ENCODE peak calls at places on chromosome 15, in four cellular contexts. M is K562, I is GM12878, H is HepG2. X is an unnamed sample.

GRCh38 chr15:75237316-75237982 is 20.7 kb upstream of the GOLGA6C start:
- DNase-seq in H (no peak), M (no peak), I (no peak), X (peak; percentile 13)

GRCh38 chr15:33963831-33964664 is 4.2 kb upstream of the CHRM5 start:
- DNase-seq in M (peak; percentile 21), H (peak; percentile 5), I (no peak), X (no peak)

GRCh38 chr15:59685737-59686297 is 3.3 kb downstream of the BNIP2 start:
- DNase-seq in M (no peak), H (no peak), I (no peak), X (no peak)

GRCh38 chr15:57376695-57377477 is 581 bp downstream of the CGNL1 start:
- DNase-seq in I (no peak), H (peak; percentile 66), M (no peak), X (peak; percentile 58)

GRCh38 chr15:66841953-66842681 is 140.1 kb downstream of the SMAD6 start:
- DNase-seq in M (peak; percentile 67), H (peak; percentile 54), I (no peak), X (peak; percentile 67)

GRCh38 chr15:88939486-88939806 is 26.3 kb upstream of the MFGE8 start:
- DNase-seq in H (no peak), M (no peak), I (no peak), X (no peak)

GRCh38 chr15:45234562-45235235 is 17.3 kb upstream of the SLC28A2 start:
- DNase-seq in I (no peak), H (no peak), M (no peak), X (no peak)

GRCh38 chr15:49902791-49903481 is 216.1 kb downstream of the ATP8B4 start:
- DNase-seq in H (no peak), I (no peak), M (no peak), X (no peak)

GRCh38 chr15:78103406-78104118 is 11.2 kb downstream of the SH2D7 start:
- DNase-seq in M (no peak), I (peak; percentile 67), H (no peak), X (no peak)

GRCh38 chr15:99433026-99433756 is 132.6 kb upstream of the MEF2A start:
- DNase-seq in M (peak; percentile 37), I (no peak), H (no peak), X (no peak)

GRCh38 chr15:25652697-25653096 is 210.4 kb downstream of the ATP10A start:
- DNase-seq in H (no peak), I (no peak), M (no peak), X (no peak)

GRCh38 chr15:52464040-52464439 is 64.6 kb downstream of the MYO5A start:
- DNase-seq in M (no peak), H (no peak), I (no peak), X (no peak)

GRCh38 chr15:42348083-42348482 is 11.2 kb upstream of the CAPN3 start:
- DNase-seq in I (no peak), H (no peak), M (no peak), X (no peak)

GRCh38 chr15:65304393-65305143 is at the start of gene RNU5B-1:
- DNase-seq in M (peak; percentile 84), I (peak; percentile 96), H (peak; percentile 93), X (peak; percentile 64)

GRCh38 chr15:27043770-27044169 is 72.8 kb downstream of the GABRG3 start:
- DNase-seq in M (no peak), H (no peak), I (no peak), X (no peak)

DNA sequence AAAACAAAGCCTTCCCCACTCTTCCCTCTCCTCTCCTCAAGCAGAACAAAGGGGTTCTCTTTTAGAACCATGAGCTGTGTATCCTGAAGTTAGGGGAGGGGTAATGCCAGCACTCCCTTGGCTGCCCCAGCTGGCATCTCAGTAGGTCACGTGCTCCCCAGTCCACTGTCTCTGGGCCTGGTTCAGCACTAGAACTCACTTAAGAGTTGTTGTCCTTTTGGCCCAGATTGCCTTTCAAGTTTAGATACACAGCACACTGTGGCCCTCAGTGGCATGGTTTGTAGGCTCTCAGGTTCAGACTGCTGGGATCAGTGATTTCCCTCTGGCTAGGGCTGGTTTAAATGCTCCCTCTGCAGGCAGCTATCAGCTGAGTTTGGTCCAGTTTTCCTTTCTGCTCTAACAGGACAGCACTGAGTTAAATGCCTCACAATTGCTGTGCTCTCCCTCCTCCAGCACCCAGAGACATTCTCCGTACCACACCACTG is 188.4 kb upstream of the ST8SIA2 start:
- DNase-seq in M (no peak), I (no peak), H (peak; percentile 3), X (peak; percentile 41)
- TF ChIP-seq CREM in M (no peak), I (no peak), H (no peak), X (no peak)

GRCh38 chr15:23033979-23034378 is 5.4 kb downstream of the TUBGCP5 start:
- DNase-seq in I (no peak), H (peak; percentile 29), M (no peak), X (no peak)

GRCh38 chr15:23039151-23039916 is at the start of gene TUBGCP5:
- DNase-seq in H (peak; percentile 93), I (peak; percentile 87), M (peak; percentile 92), X (peak; percentile 98)

GRCh38 chr15:23039917-23040281 is 530 bp upstream of the TUBGCP5 start:
- DNase-seq in I (no peak), H (no peak), M (no peak), X (no peak)

GRCh38 chr15:23035964-23036566 is 3.3 kb downstream of the TUBGCP5 start:
- DNase-seq in H (peak; percentile 62), I (no peak), M (peak; percentile 75), X (peak; percentile 80)

DNA sequence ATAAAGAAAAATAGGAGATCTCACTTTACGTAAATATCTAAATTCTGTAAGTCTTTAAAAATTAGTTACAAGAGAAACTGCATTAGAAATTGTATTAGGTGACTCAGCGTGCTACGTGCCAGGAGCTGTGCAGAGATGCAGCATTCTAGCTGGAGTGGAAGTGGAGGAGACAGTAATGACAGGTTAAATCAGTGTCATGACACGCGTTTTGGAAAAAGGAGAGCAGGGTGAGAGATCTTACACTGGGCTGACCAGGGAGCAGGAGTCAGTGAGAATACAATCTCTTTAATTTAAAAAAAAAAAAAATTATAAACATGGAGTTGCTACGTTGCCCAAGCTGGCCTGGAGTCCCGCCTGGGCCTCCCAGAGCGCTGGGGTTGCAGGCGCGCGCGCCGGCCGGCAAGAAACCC is 623 bp downstream of the TUBGCP5 start:
- DNase-seq in M (no peak), H (peak; percentile 24), I (no peak), X (no peak)
- TF ChIP-seq USF2 in M (no peak), H (no peak), I (no peak), X (no peak)

GRCh38 chr15:93929375-93930094 is 301.8 kb upstream of the MCTP2 start:
- DNase-seq in I (no peak), M (no peak), H (no peak), X (peak; percentile 12)
- TF ChIP-seq CREM in I (no peak), M (no peak), H (no peak), X (no peak)

GRCh38 chr15:63969652-63970421 is 76.4 kb downstream of the DAPK2 start:
- DNase-seq in H (peak; percentile 13), M (no peak), I (no peak), X (no peak)
- TF ChIP-seq USF2 in H (no peak), M (no peak), I (no peak), X (no peak)

X was measured in WTC11.